ENCODE peak calls at places on chromosomes 5 and 9, in nine cellular contexts. F is cardiac muscle cell, T is Peyer's patch, N is brain microvascular endothelial cell, S is AG04450, E is neural progenitor cell, M is colonic mucosa, Z is mucosa of descending colon, Y is fibroblast of lung. R is an unnamed sample.

GRCh38 chr5:143085319-143085917 is 315.2 kb downstream of the ARHGAP26 start:
- DNase-seq in S (no peak), F (no peak), Y (peak; percentile 45), M (peak; percentile 38), T (no peak), Z (no peak), E (no peak), N (no peak), R (no peak)

GRCh38 chr5:128409401-128409800 is 128.6 kb downstream of the FBN2 start:
- DNase-seq in Y (no peak), M (no peak), T (no peak), E (no peak), Z (no peak), S (no peak), N (no peak), F (no peak), R (no peak)

GRCh38 chr5:151812757-151813309 is 41.1 kb downstream of the G3BP1 start:
- DNase-seq in E (no peak), N (peak; percentile 22), F (peak; percentile 69), M (no peak), Z (no peak), T (no peak), S (no peak), Y (peak; percentile 43), R (no peak)

GRCh38 chr5:923473-923873 is 30.8 kb downstream of the TRIP13 start:
- DNase-seq in Y (peak; percentile 64), M (peak; percentile 77), S (peak; percentile 11), T (peak; percentile 53), Z (peak; percentile 88), N (peak; percentile 48), E (peak; percentile 93), F (peak; percentile 92), R (peak; percentile 92)

GRCh38 chr5:17723876-17724275 is 89.6 kb downstream of the TAF11L14 start:
- DNase-seq in Z (no peak), N (no peak), S (no peak), F (no peak), M (no peak), T (no peak), Y (no peak), E (no peak), R (no peak)

GRCh38 chr5:74199436-74200210 is 440.9 kb downstream of the ENC1 start:
- DNase-seq in F (no peak), T (no peak), Z (no peak), M (no peak), Y (no peak), E (no peak), S (no peak), N (no peak), R (peak; percentile 52)

GRCh38 chr5:20959347-20959746 is 971.3 kb upstream of the CDH18 start:
- DNase-seq in N (no peak), M (no peak), E (no peak), Z (no peak), F (no peak), T (no peak), S (no peak), Y (no peak), R (no peak)

GRCh38 chr9:114803459-114803858 is 2.4 kb downstream of the TNFSF15 start:
- DNase-seq in E (no peak), F (no peak), T (no peak), N (no peak), M (no peak), S (no peak), Z (no peak), Y (no peak), R (no peak)

GRCh38 chr5:42960472-42960871 is 79.6 kb downstream of the ANXA2R start:
- DNase-seq in T (no peak), Y (no peak), S (no peak), N (no peak), Z (no peak), F (no peak), M (no peak), E (no peak), R (no peak)

GRCh38 chr9:14313378-14313940 is 482 bp downstream of the NFIB start:
- DNase-seq in M (peak; percentile 43), N (peak; percentile 23), S (no peak), E (peak; percentile 56), T (no peak), F (peak; percentile 68), Z (peak; percentile 47), Y (peak; percentile 68), R (peak; percentile 4)

GRCh38 chr9:34346873-34347799 is 17.8 kb downstream of the NUDT2 start:
- DNase-seq in T (no peak), Y (no peak), F (no peak), M (no peak), Z (no peak), E (peak; percentile 39), S (no peak), N (no peak), R (peak; percentile 9)

GRCh38 chr5:179127136-179128040 is 67.2 kb downstream of the ZNF354C start:
- DNase-seq in M (no peak), F (no peak), Y (no peak), S (no peak), E (no peak), Z (no peak), T (no peak), N (no peak), R (no peak)

GRCh38 chr5:65262094-65262493 is 219.6 kb downstream of the ADAMTS6 start:
- DNase-seq in M (no peak), E (no peak), S (no peak), F (peak; percentile 38), Z (no peak), N (peak; percentile 15), T (no peak), Y (no peak), R (no peak)

GRCh38 chr5:133509742-133510079 is 102.6 kb downstream of the FSTL4 start:
- DNase-seq in Z (no peak), T (no peak), N (no peak), F (no peak), M (no peak), Y (no peak), E (no peak), S (no peak), R (no peak)

GRCh38 chr9:79812507-79813261 is 240.9 kb downstream of the TLE4 start:
- DNase-seq in S (no peak), N (no peak), Y (no peak), Z (no peak), M (no peak), E (no peak), F (no peak), T (peak; percentile 50), R (no peak)

GRCh38 chr9:10704720-10705119 is 91.9 kb upstream of the PTPRD start:
- DNase-seq in T (no peak), S (no peak), Z (no peak), E (no peak), Y (peak; percentile 20), F (no peak), M (no peak), N (peak; percentile 51), R (no peak)

GRCh38 chr5:121031487-121031886 is 567.4 kb downstream of the PRR16 start:
- DNase-seq in Y (peak; percentile 49), Z (no peak), F (peak; percentile 43), N (no peak), S (no peak), E (no peak), M (peak; percentile 16), T (no peak), R (no peak)

DNA sequence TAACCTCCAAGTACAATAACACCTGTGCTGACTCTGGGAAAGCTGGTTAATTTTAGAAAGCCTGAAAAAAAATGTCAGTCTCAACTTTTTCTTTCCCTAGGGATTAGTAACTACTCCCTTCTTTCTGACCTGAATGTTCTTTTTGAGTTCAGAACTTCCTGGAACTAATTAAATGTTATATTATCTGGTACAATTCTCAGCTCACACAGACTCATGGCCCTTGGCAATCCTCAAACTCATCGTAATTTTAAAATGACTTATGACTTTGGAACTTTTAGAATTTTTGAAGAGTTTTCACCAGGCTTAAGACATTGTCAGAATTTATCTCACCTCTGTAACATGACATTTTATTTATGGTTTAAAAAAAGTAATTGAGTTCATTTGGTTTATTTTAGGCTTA is 315.0 kb downstream of the FER start:
- DNase-seq in S (no peak), F (no peak), T (no peak), M (no peak), E (no peak), Y (no peak), Z (no peak), N (no peak), R (no peak)
- H3K4me3 ChIP-seq in S (no peak overlapping the region), F (no peak overlapping the region), T (no peak overlapping the region), M (no peak overlapping the region), E (no peak overlapping the region), Y (no peak overlapping the region), Z (no peak overlapping the region), N (no peak overlapping the region), R (no peak overlapping the region)

DNA sequence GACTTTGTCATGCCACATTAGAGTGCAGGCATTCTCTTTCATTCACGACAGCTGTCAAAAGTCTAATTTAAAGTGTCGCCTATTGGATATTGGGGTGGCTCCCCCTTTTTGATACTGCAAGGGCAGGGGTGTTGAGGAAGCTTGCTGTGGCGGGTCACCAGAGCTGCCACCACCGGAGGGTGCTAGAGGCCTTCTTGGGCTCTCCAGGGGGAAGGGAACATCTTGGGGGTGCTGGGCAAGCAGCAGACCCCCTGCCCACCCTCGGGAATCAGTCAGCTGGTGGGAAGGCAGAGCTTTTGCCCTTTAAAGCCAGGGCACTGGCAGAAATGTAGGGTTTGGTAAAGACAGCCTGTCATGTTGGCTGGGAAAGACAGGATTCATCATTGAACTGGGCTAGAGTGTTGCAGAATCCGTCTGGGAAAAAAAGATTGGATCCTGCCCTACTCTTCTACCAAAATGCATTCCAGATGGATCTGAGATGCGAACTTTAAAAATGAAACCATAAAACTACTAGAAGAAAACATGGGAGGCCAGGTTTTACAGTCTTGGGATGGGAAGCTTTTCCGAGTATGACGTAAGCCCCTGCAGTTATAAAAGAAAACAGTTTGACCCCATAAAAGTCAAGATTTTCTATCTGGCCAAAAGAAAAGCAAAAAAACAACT is 22.3 kb downstream of the COL5A1 start:
- DNase-seq in M (no peak), E (no peak), Y (no peak), N (no peak), S (no peak), T (no peak), F (no peak), Z (no peak), R (no peak)
- TF ChIP-seq CTCF in M (no peak), E (peak; percentile 19), Y (peak; percentile 46), N (peak; percentile 66), S (peak; percentile 28), T (no peak), F (peak; percentile 39), Z (no peak), R (peak; percentile 17)

GRCh38 chr9:137325791-137326190 is 23.7 kb upstream of the NRARP start:
- DNase-seq in Z (no peak), E (no peak), S (no peak), N (no peak), T (peak; percentile 14), M (no peak), Y (no peak), F (no peak), R (no peak)
- H3K4me3 ChIP-seq in Z (no peak overlapping the region), E (no peak overlapping the region), S (no peak overlapping the region), N (no peak overlapping the region), T (no peak overlapping the region), M (no peak overlapping the region), Y (no peak overlapping the region), F (no peak overlapping the region), R (no peak overlapping the region)

DNA sequence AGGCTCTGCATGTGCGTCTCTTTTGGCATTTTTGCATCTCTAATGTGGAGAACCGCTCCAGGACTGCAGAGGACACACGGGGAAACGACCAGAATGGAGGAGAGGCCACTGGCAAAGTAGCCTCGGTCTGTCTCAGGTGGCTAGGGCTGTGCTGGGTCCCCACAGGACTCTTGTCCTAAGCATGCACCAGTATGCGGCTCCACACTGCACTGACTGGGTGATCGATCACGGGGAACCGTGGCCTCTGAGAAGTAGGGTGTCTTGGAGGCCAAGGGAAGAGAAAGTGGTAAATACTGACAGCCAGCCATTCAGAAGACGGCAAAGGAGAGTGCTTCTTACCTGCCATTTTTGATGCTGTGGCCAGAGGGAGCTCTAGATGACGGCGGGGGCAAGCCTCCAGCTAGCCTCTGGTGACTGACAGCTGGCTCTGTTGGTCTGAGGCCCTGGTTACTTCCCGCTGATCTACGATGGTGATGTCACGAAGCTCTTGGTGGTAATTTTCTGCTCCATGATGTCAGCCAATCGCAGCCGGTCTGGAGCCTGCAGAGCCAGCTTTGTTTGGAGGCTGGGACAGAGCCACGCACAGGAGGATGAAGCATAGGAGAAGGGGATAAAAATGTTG is 40.4 kb upstream of the GADD45G start:
- DNase-seq in T (no peak), S (no peak), F (peak; percentile 13), M (no peak), Z (no peak), E (peak; percentile 65), N (peak; percentile 32), Y (no peak), R (peak; percentile 21)
- TF ChIP-seq CTCF in T (no peak), S (peak; percentile 0), F (no peak), M (no peak), Z (no peak), E (peak; percentile 46), N (peak; percentile 47), Y (no peak), R (no peak)

R was measured in Caco-2.